ENCODE peak calls at places on chromosome 11, in four cellular contexts. R is K562, D is stomach, E is prostate gland. V is an unnamed sample.

GRCh38 chr11:255176-255575 is 18.4 kb downstream of the PSMD13 start:
- DNase-seq in R (no peak), D (no peak), E (no peak), V (no peak)

GRCh38 chr11:3188496-3189192 is 23.5 kb upstream of the OSBPL5 start:
- DNase-seq in R (no peak), D (no peak), E (no peak), V (no peak)

GRCh38 chr11:12636871-12637410 is 37.3 kb upstream of the TEAD1 start:
- DNase-seq in R (no peak), D (no peak), E (no peak), V (no peak)

GRCh38 chr11:18522388-18522787 is 4.4 kb downstream of the TSG101 start:
- DNase-seq in R (peak; percentile 11), D (no peak), E (no peak), V (no peak)

GRCh38 chr11:133403900-133404299 is 128.4 kb downstream of the OPCML start:
- DNase-seq in R (peak; percentile 16), D (no peak), E (no peak), V (no peak)

GRCh38 chr11:45149483-45150056 is 3.1 kb downstream of the PRDM11 start:
- DNase-seq in R (no peak), D (no peak), E (peak; percentile 2), V (no peak)

GRCh38 chr11:35420371-35420770 is 1.0 kb upstream of the SLC1A2 start:
- DNase-seq in R (no peak), D (peak; percentile 39), E (no peak), V (no peak)

GRCh38 chr11:105838668-105839403 is 183.2 kb downstream of the MSANTD4 start:
- DNase-seq in R (no peak), D (no peak), E (no peak), V (no peak)

GRCh38 chr11:2578006-2578933 is 121.5 kb downstream of the KCNQ1OT1 start:
- DNase-seq in R (no peak), D (peak; percentile 44), E (no peak), V (peak; percentile 8)

GRCh38 chr11:69995697-69996096 is 82.4 kb upstream of the ANO1 start:
- DNase-seq in R (no peak), D (no peak), E (no peak), V (no peak)

GRCh38 chr11:57493507-57494503 is 21.7 kb downstream of the SLC43A1 start:
- DNase-seq in R (peak; percentile 69), D (peak; percentile 83), E (peak; percentile 65), V (peak; percentile 68)

GRCh38 chr11:2400069-2400760 is at the start of gene TSSC4:
- DNase-seq in R (peak; percentile 93), D (peak; percentile 100), E (peak; percentile 100), V (peak; percentile 100)

GRCh38 chr11:59106363-59107336 is at the start of gene FAM111B:
- DNase-seq in R (peak; percentile 8), D (peak; percentile 86), E (peak; percentile 93), V (peak; percentile 90)

GRCh38 chr11:31645747-31646146 is 136.2 kb downstream of the ELP4 start:
- DNase-seq in R (peak; percentile 9), D (no peak), E (no peak), V (no peak)

GRCh38 chr11:70116386-70117077 is 38.4 kb downstream of the ANO1 start:
- DNase-seq in R (no peak), D (peak; percentile 78), E (peak; percentile 54), V (no peak)

GRCh38 chr11:64998141-64998540 is 1.4 kb upstream of the BATF2 start:
- DNase-seq in R (peak; percentile 64), D (no peak), E (no peak), V (peak; percentile 39)

GRCh38 chr11:104946907-104947306 is 21.5 kb downstream of the CASP4 start:
- DNase-seq in R (peak; percentile 8), D (no peak), E (no peak), V (no peak)

GRCh38 chr11:74731301-74732094 is at the start of gene CHRDL2:
- DNase-seq in R (no peak), D (no peak), E (no peak), V (no peak)

GRCh38 chr11:1501421-1502167 is 15.0 kb upstream of the MOB2 start:
- DNase-seq in R (no peak), D (no peak), E (no peak), V (no peak)

GRCh38 chr11:66856496-66857233 is at the start of gene LRFN4:
- DNase-seq in R (peak; percentile 71), D (peak; percentile 61), E (no peak), V (peak; percentile 59)

GRCh38 chr11:31387379-31387778 is 17.7 kb downstream of the DNAJC24 start:
- DNase-seq in R (no peak), D (no peak), E (no peak), V (no peak)

GRCh38 chr11:96055706-96056387 is 131.9 kb upstream of the MTMR2 start:
- DNase-seq in R (no peak), D (no peak), E (no peak), V (no peak)

GRCh38 chr11:29780756-29781155 is 236.1 kb downstream of the KCNA4 start:
- DNase-seq in R (no peak), D (no peak), E (no peak), V (no peak)

GRCh38 chr11:63997801-63998332 is 11.6 kb downstream of the OTUB1 start:
- DNase-seq in R (no peak), D (no peak), E (no peak), V (no peak)

GRCh38 chr11:69244286-69244685 is 49.7 kb upstream of the MYEOV start:
- DNase-seq in R (no peak), D (peak; percentile 3), E (no peak), V (no peak)

GRCh38 chr11:112961751-112962747 is 829 bp downstream of the NCAM1 start:
- DNase-seq in R (no peak), D (no peak), E (no peak), V (peak; percentile 8)

GRCh38 chr11:14894657-14895598 is 2.9 kb upstream of the CYP2R1 start:
- DNase-seq in R (no peak), D (no peak), E (no peak), V (peak; percentile 38)

GRCh38 chr11:14582835-14583234 is 60.8 kb upstream of the PDE3B start:
- DNase-seq in R (no peak), D (no peak), E (no peak), V (no peak)

GRCh38 chr11:8777907-8778767 is 95.5 kb downstream of the RPL27A start:
- DNase-seq in R (no peak), D (no peak), E (no peak), V (peak; percentile 33)
- TF ChIP-seq POLR2AphosphoS5 in R (no peak), D (peak; percentile 89), E (no peak), V (peak; percentile 43)

GRCh38 chr11:19672591-19673206 is 39.9 kb upstream of the NAV2 start:
- DNase-seq in R (no peak), D (no peak), E (peak; percentile 56), V (no peak)
- H3K36me3 ChIP-seq in R (no peaks in the 10 kb centered on the region), D (no peaks in the 10 kb centered on the region), E (no peaks in the 10 kb centered on the region), V (no peaks in the 10 kb centered on the region)

GRCh38 chr11:122214567-122214966 is 98.6 kb upstream of the BLID start:
- DNase-seq in R (no peak), D (no peak), E (no peak), V (no peak)
- H3K27ac ChIP-seq in R (no peak overlapping the region), D (no peak overlapping the region), E (no peak overlapping the region), V (no peak overlapping the region)

DNA sequence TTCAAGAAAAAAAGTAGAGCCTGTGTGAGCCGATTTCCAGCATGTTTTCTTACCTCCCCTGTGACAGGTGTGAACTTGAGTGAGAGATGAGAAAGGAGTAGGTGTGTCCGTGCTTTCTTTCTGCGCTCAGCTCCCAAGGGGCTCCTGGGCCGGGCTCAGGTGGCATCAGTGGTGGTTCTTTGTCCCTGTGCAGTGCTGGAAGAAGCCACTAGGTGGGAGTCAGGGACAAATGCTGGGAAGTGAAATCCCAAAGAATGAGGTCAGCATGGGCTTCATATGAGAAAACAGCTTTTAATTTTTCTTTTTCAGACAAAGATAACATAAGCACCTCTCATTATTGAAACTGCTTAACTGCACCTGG is 57.8 kb downstream of the PPFIBP2 start:
- DNase-seq in R (peak; percentile 69), D (peak; percentile 79), E (peak; percentile 76), V (peak; percentile 82)
- TF ChIP-seq POLR2AphosphoS5 in R (no peak), D (no peak), E (no peak), V (no peak)

DNA sequence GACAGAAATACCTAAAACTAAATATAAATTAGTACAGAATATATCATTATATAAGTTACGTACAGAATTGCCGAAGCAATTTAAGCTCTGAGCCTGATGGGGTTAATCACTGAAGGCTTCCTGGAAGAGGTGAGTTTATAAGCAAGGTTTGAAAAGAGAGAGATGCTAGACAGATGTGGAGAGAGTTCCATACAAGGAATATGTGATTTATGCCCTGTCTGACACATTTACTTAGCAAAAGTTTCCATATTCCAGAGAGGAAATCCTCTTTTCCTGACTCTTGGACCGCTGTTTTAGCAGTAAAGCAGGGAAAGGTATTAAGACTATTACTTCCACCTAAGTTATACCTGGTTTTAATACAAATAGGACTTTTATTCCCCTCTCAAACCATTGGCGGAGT is 65.1 kb downstream of the DBX1 start:
- DNase-seq in R (no peak), D (no peak), E (no peak), V (no peak)
- H3K36me3 ChIP-seq in R (no peaks in the 10 kb centered on the region), D (peaks cover 62% of the 10 kb centered on the region), E (no peaks in the 10 kb centered on the region), V (no peaks in the 10 kb centered on the region)

GRCh38 chr11:33194455-33194854 is 33.2 kb upstream of the CSTF3 start:
- DNase-seq in R (no peak), D (no peak), E (no peak), V (no peak)
- H3K27ac ChIP-seq in R (no peak overlapping the region), D (no peak overlapping the region), E (no peak overlapping the region), V (no peak overlapping the region)

V was measured in transverse colon.